ENCODE peak calls at places on chromosome 4, in nine cellular contexts. B, G, V, S, X, F, K, E and T are unnamed samples.

GRCh38 chr4:153318696-153319320 is 25.7 kb upstream of the MND1 start:
- DNase-seq in B (peak; percentile 61), G (peak; percentile 23), V (no peak), S (no peak), X (peak; percentile 63), F (no peak), K (no peak), E (peak; percentile 70), T (no peak)

GRCh38 chr4:54872246-54872645 is 214.5 kb downstream of the KIT start:
- DNase-seq in B (no peak), G (no peak), V (no peak), S (no peak), X (no peak), F (no peak), K (no peak), E (no peak), T (no peak)

GRCh38 chr4:56727150-56727549 is 46.1 kb upstream of the HOPX start:
- DNase-seq in B (no peak), G (no peak), V (no peak), S (no peak), X (no peak), F (no peak), K (no peak), E (peak; percentile 29), T (no peak)

GRCh38 chr4:23084559-23085248 is 392.0 kb downstream of the GBA3 start:
- DNase-seq in B (no peak), G (no peak), V (no peak), S (no peak), X (no peak), F (no peak), K (no peak), E (no peak), T (peak; percentile 6)

GRCh38 chr4:168981460-168981859 is 28.6 kb downstream of the CBR4 start:
- DNase-seq in B (no peak), G (no peak), V (no peak), S (no peak), X (no peak), F (no peak), K (no peak), E (peak; percentile 35), T (no peak)

GRCh38 chr4:77599378-77599777 is 6.2 kb upstream of the CXCL13 start:
- DNase-seq in B (peak; percentile 65), G (no peak), V (peak; percentile 17), S (no peak), X (no peak), F (no peak), K (no peak), E (peak; percentile 66), T (peak; percentile 13)

GRCh38 chr4:160848901-160849735 is 1314.7 kb downstream of the FSTL5 start:
- DNase-seq in B (no peak), G (no peak), V (no peak), S (no peak), X (peak; percentile 58), F (no peak), K (no peak), E (peak; percentile 14), T (peak; percentile 2)

GRCh38 chr4:46594658-46595057 is 204.7 kb upstream of the GABRA2 start:
- DNase-seq in B (no peak), G (peak; percentile 6), V (peak; percentile 12), S (no peak), X (no peak), F (no peak), K (no peak), E (no peak), T (no peak)

GRCh38 chr4:3352918-3353594 is 60.2 kb downstream of the RGS12 start:
- DNase-seq in B (no peak), G (no peak), V (peak; percentile 6), S (no peak), X (no peak), F (no peak), K (no peak), E (no peak), T (no peak)

GRCh38 chr4:65559270-65559669 is 111.0 kb downstream of the EPHA5 start:
- DNase-seq in B (no peak), G (no peak), V (no peak), S (no peak), X (no peak), F (no peak), K (no peak), E (no peak), T (no peak)

GRCh38 chr4:150078041-150078995 is at the start of gene DCLK2:
- DNase-seq in B (peak; percentile 60), G (peak; percentile 10), V (peak; percentile 79), S (peak; percentile 90), X (peak; percentile 78), F (peak; percentile 86), K (no peak), E (peak; percentile 95), T (peak; percentile 90)

GRCh38 chr4:169253904-169254303 is 16.9 kb downstream of the SH3RF1 start:
- DNase-seq in B (no peak), G (no peak), V (no peak), S (no peak), X (no peak), F (no peak), K (no peak), E (peak; percentile 56), T (no peak)

GRCh38 chr4:83639849-83640493 is 104.1 kb downstream of the GPAT3 start:
- DNase-seq in B (peak; percentile 78), G (peak; percentile 14), V (peak; percentile 83), S (peak; percentile 23), X (peak; percentile 81), F (no peak), K (no peak), E (peak; percentile 89), T (no peak)

GRCh38 chr4:153547520-153547919 is 81.4 kb downstream of the TMEM131L start:
- DNase-seq in B (no peak), G (no peak), V (no peak), S (no peak), X (peak; percentile 21), F (no peak), K (no peak), E (no peak), T (no peak)

GRCh38 chr4:76011700-76012387 is 4.5 kb upstream of the CXCL9 start:
- DNase-seq in B (peak; percentile 38), G (no peak), V (peak; percentile 36), S (no peak), X (no peak), F (no peak), K (no peak), E (peak; percentile 71), T (peak; percentile 53)

GRCh38 chr4:184370711-184371389 is 103.5 kb downstream of the IRF2 start:
- DNase-seq in B (peak; percentile 30), G (no peak), V (no peak), S (no peak), X (no peak), F (no peak), K (no peak), E (peak; percentile 90), T (no peak)

GRCh38 chr4:184437988-184438774 is 36.2 kb downstream of the IRF2 start:
- DNase-seq in B (peak; percentile 44), G (peak; percentile 35), V (no peak), S (no peak), X (no peak), F (no peak), K (no peak), E (no peak), T (no peak)

GRCh38 chr4:160426233-160426632 is 1323.4 kb downstream of the RAPGEF2 start:
- DNase-seq in B (no peak), G (no peak), V (no peak), S (no peak), X (no peak), F (no peak), K (no peak), E (no peak), T (no peak)

GRCh38 chr4:2825740-2826139 is 17.9 kb upstream of the ADD1 start:
- DNase-seq in B (no peak), G (no peak), V (no peak), S (no peak), X (no peak), F (peak; percentile 37), K (no peak), E (no peak), T (peak; percentile 27)

GRCh38 chr4:103076777-103077347 is 301 bp upstream of the SLC9B2 start:
- DNase-seq in B (peak; percentile 54), G (no peak), V (no peak), S (no peak), X (no peak), F (no peak), K (no peak), E (no peak), T (no peak)

GRCh38 chr4:66073961-66074360 is 403.7 kb upstream of the EPHA5 start:
- DNase-seq in B (no peak), G (no peak), V (no peak), S (no peak), X (no peak), F (no peak), K (no peak), E (no peak), T (no peak)

GRCh38 chr4:152063301-152064235 is 302.8 kb upstream of the GATB start:
- DNase-seq in B (no peak), G (no peak), V (no peak), S (no peak), X (no peak), F (no peak), K (peak; percentile 20), E (no peak), T (peak; percentile 4)

GRCh38 chr4:106746451-106746850 is 289.7 kb downstream of the DKK2 start:
- DNase-seq in B (peak; percentile 54), G (no peak), V (no peak), S (no peak), X (no peak), F (no peak), K (no peak), E (no peak), T (no peak)

GRCh38 chr4:150746156-150746555 is 164.2 kb downstream of the MAB21L2 start:
- DNase-seq in B (no peak), G (no peak), V (no peak), S (no peak), X (no peak), F (no peak), K (no peak), E (peak; percentile 11), T (no peak)

GRCh38 chr4:39541987-39542632 is 14.9 kb upstream of the UGDH start:
- DNase-seq in B (no peak), G (no peak), V (no peak), S (no peak), X (no peak), F (no peak), K (no peak), E (peak; percentile 43), T (no peak)

GRCh38 chr4:6732441-6733357 is 16.7 kb downstream of the BLOC1S4 start:
- DNase-seq in B (no peak), G (no peak), V (peak; percentile 77), S (peak; percentile 77), X (peak; percentile 21), F (peak; percentile 91), K (no peak), E (peak; percentile 93), T (peak; percentile 84)

GRCh38 chr4:186726440-186727148 is 2.9 kb upstream of the FAT1 start:
- DNase-seq in B (no peak), G (no peak), V (peak; percentile 77), S (peak; percentile 70), X (peak; percentile 85), F (peak; percentile 87), K (no peak), E (peak; percentile 81), T (peak; percentile 63)

GRCh38 chr4:74794341-74794801 is at the start of gene BTC:
- DNase-seq in B (peak; percentile 36), G (peak; percentile 14), V (peak; percentile 61), S (peak; percentile 23), X (peak; percentile 21), F (peak; percentile 74), K (no peak), E (peak; percentile 19), T (peak; percentile 14)

GRCh38 chr4:187118731-187119130 is 395.1 kb upstream of the FAT1 start:
- DNase-seq in B (no peak), G (no peak), V (no peak), S (no peak), X (no peak), F (no peak), K (no peak), E (no peak), T (no peak)

GRCh38 chr4:179325181-179325580 is 1882.9 kb upstream of the AGA start:
- DNase-seq in B (no peak), G (no peak), V (no peak), S (no peak), X (no peak), F (no peak), K (no peak), E (no peak), T (no peak)

GRCh38 chr4:26141916-26142638 is 178.7 kb upstream of the RBPJ start:
- DNase-seq in B (peak; percentile 73), G (no peak), V (peak; percentile 28), S (no peak), X (no peak), F (peak; percentile 73), K (no peak), E (peak; percentile 15), T (peak; percentile 59)